ENCODE peak calls at places on chromosomes 1 and 21, in nine cellular contexts. U is GM23248, E is PC-3, O is Karpas-422, I is OCI-LY7, P is GM23338, J is hepatocyte, C is SK-N-SH, K is HCT116. Q is an unnamed sample. For H3K9me2, the result is how much of the 10 kb centered on the place peaks cover.

GRCh38 chr1:36553591-36554417 is 71.1 kb upstream of the CSF3R start:
- DNase-seq in U (peak), J (peak), K (peak), O (peak), C (peak), I (peak), E (peak), P (peak), Q (peak)

GRCh38 chr1:234848972-234849641 is 239.1 kb upstream of the IRF2BP2 start:
- DNase-seq in O (no peak), I (no peak), J (no peak), E (peak), C (no peak), U (peak), K (no peak), P (no peak), Q (no peak)

GRCh38 chr1:7679873-7680790 is 91.0 kb upstream of the VAMP3 start:
- DNase-seq in C (peak), P (peak), U (peak), K (no peak), I (no peak), O (no peak), E (no peak), J (peak), Q (no peak)

GRCh38 chr1:223695941-223696340 is 16.4 kb upstream of the CAPN2 start:
- DNase-seq in O (no peak), J (no peak), U (no peak), P (no peak), E (no peak), K (no peak), I (no peak), C (no peak), Q (no peak)

GRCh38 chr1:246577720-246578106 is 11.5 kb downstream of the CNST start:
- DNase-seq in P (no peak), C (no peak), O (no peak), E (no peak), U (no peak), J (no peak), K (no peak), I (no peak), Q (no peak)

GRCh38 chr1:22889213-22889827 is 83.3 kb downstream of the LACTBL1 start:
- DNase-seq in O (peak), P (peak), I (peak), E (peak), C (peak), U (peak), K (peak), J (peak), Q (no peak)

GRCh38 chr1:239765163-239765562 is 326.5 kb upstream of the FMN2 start:
- DNase-seq in P (peak), J (no peak), E (no peak), C (no peak), O (no peak), K (no peak), U (no peak), I (no peak), Q (no peak)

GRCh38 chr1:172638885-172639831 is 19.7 kb upstream of the FASLG start:
- DNase-seq in I (no peak), O (no peak), U (peak), K (peak), P (no peak), E (peak), J (no peak), C (peak), Q (peak)

GRCh38 chr1:44417351-44418021 is 12.4 kb downstream of the RNF220 start:
- DNase-seq in J (peak), C (peak), E (no peak), P (peak), U (peak), I (no peak), O (no peak), K (no peak), Q (no peak)

GRCh38 chr1:5992814-5993552 is 758 bp upstream of the NPHP4 start:
- DNase-seq in K (no peak), O (peak), J (no peak), U (peak), I (peak), E (peak), C (peak), P (peak), Q (no peak)

GRCh38 chr21:44455524-44456206 is 355 bp downstream of the LRRC3 start:
- DNase-seq in P (peak), I (no peak), E (peak), O (no peak), C (peak), U (peak), K (no peak), J (peak), Q (peak)

GRCh38 chr21:45109831-45110492 is 35.6 kb downstream of the ADARB1 start:
- DNase-seq in K (no peak), O (peak), I (peak), C (no peak), U (no peak), E (no peak), J (no peak), P (no peak), Q (no peak)

GRCh38 chr21:17454315-17455027 is 58.4 kb upstream of the CXADR start:
- DNase-seq in O (no peak), J (peak), C (peak), E (peak), K (peak), I (peak), P (peak), U (peak), Q (peak)

GRCh38 chr1:7108251-7108650 is 323.0 kb downstream of the CAMTA1 start:
- DNase-seq in C (no peak), I (no peak), O (no peak), J (no peak), K (no peak), P (no peak), E (no peak), U (no peak), Q (no peak)

GRCh38 chr1:167107456-167107855 is 13.6 kb downstream of the STYXL2 start:
- DNase-seq in K (no peak), C (no peak), U (peak), I (no peak), O (no peak), P (no peak), E (peak), J (no peak), Q (peak)

GRCh38 chr1:156502749-156503671 is 2.4 kb upstream of the MEF2D start:
- DNase-seq in E (peak), J (peak), K (peak), P (peak), I (peak), C (no peak), U (peak), O (peak), Q (peak)

GRCh38 chr1:230807029-230807428 is 59.8 kb downstream of the CAPN9 start:
- DNase-seq in I (no peak), K (no peak), E (no peak), J (no peak), O (no peak), U (no peak), C (no peak), P (no peak), Q (no peak)

GRCh38 chr1:100861379-100861778 is 33.3 kb downstream of the EXTL2 start:
- DNase-seq in U (peak), K (no peak), I (no peak), J (no peak), P (no peak), O (no peak), C (no peak), E (no peak), Q (no peak)

GRCh38 chr21:32346951-32347350 is 45.9 kb downstream of the URB1 start:
- DNase-seq in O (no peak), J (no peak), P (no peak), I (no peak), K (no peak), E (no peak), C (no peak), U (no peak), Q (no peak)
- H3K9me2 ChIP-seq in O (under half), J (under half), P (under half), I (under half), K (under half), E (under half), C (under half), U (under half), Q (under half)

DNA sequence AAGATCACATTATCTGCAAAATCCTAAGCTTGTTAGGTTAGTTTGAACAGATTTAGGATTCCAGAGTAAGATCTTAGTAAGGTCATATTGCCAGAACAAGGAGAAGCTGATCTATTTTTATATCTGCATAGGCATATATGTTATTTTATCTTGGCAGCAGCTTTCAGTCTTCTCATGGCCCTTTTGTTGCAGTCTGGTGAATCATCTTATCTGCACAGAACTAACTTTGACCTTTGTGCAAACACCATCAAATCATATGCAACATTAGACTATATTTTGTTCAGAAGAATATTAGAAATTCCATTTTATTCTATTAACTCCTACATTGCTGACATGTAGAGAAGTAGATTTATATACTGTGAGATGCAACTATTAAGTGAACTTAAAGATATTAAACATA is 107.3 kb downstream of the CLEC20A start:
- DNase-seq in U (peak), I (no peak), J (no peak), O (no peak), E (no peak), C (no peak), K (no peak), P (no peak), Q (no peak)
- H3K4me2 ChIP-seq in U (peak), I (no peak), J (peak), O (no peak), E (no peak), C (peak), K (no peak), P (no peak), Q (no peak)

GRCh38 chr1:65441464-65441863 is 21.0 kb downstream of the LEPR start:
- DNase-seq in I (no peak), J (no peak), O (no peak), E (no peak), P (no peak), C (no peak), K (no peak), U (no peak), Q (no peak)
- H3K9me2 ChIP-seq in I (under half), J (under half), O (under half), E (under half), P (under half), C (under half), K (under half), U (under half), Q (under half)

GRCh38 chr1:43143441-43143888 is 28.6 kb downstream of the EBNA1BP2 start:
- DNase-seq in K (peak), J (no peak), C (no peak), O (peak), E (peak), P (peak), I (peak), U (peak), Q (no peak)
- H3K4me2 ChIP-seq in K (peak), J (no peak), C (no peak), O (no peak), E (no peak), P (peak), I (no peak), U (no peak), Q (no peak)

DNA sequence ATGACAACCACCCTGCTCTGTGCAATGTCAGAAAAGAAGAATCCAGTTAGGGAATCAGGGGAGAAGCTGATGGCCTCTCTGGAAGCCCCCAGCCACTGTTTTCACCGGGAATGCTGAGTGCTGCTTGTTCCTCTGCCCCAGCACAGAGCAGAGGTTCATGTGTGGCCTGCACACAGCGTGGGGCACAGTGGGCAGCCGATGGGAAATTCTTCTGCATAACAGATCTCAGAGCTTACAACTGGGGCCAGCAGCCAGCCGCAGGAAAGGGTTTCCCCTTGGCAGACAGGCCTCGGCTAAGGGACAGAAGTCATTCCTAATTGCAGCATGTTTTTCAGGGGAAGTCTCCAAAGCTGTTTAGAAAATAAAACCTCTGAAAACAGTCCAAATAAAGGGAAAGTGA is 22.6 kb downstream of the HMGB4 start:
- DNase-seq in K (no peak), O (no peak), E (no peak), C (no peak), U (no peak), P (peak), J (no peak), I (no peak), Q (no peak)
- H3K9me2 ChIP-seq in K (under half), O (under half), E (under half), C (under half), U (under half), P (under half), J (under half), I (under half), Q (under half)

GRCh38 chr1:51621161-51621560 is 4.3 kb downstream of the OSBPL9 start:
- DNase-seq in J (no peak), P (peak), K (no peak), U (no peak), C (no peak), I (no peak), E (no peak), O (no peak), Q (peak)

GRCh38 chr1:51620470-51620869 is 3.6 kb downstream of the OSBPL9 start:
- DNase-seq in K (no peak), E (no peak), O (no peak), I (no peak), P (no peak), J (no peak), C (no peak), U (no peak), Q (no peak)

GRCh38 chr1:51622455-51622913 is 5.6 kb downstream of the OSBPL9 start:
- DNase-seq in O (peak), J (peak), C (no peak), I (no peak), E (peak), U (peak), P (peak), K (peak), Q (peak)

GRCh38 chr1:51623025-51623424 is 6.1 kb downstream of the OSBPL9 start:
- DNase-seq in J (no peak), O (no peak), I (no peak), K (no peak), U (no peak), E (no peak), C (no peak), P (no peak), Q (no peak)

DNA sequence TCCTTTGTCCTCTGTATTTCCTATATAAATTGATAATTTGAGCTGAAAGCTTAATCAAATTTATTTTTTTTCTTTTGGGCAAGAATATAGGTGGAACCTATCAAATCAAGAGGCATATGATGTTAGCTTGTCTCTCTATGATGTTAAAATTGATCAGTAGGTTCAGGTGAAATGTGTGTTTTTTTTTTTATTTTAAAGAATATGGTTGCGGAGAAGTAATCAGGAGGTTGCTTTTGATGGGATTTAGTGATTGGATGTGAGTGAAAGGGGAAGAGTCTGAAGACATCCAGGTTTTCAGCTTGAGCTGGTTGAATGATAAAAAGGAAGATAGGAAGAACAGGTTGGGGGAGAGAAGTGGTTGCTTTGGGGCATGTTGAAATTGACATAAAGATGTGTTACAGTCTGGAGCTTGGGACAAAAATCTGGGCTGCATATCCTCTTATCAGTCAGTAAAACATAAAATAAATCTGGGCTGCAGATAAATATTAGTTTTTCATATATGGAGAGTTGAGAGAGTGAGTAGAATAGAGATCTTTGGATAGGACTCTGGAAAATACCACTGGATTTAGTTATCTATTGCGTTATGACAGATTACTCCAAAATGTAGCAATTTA is 5.1 kb downstream of the OSBPL9 start:
- DNase-seq in O (no peak), P (no peak), K (no peak), C (no peak), E (no peak), I (no peak), J (no peak), U (no peak), Q (no peak)
- H3K4me2 ChIP-seq in O (no peak), P (no peak), K (peak), C (peak), E (peak), I (no peak), J (peak), U (peak), Q (peak)

GRCh38 chr1:62706985-62707745 is 19.0 kb upstream of the DOCK7 start:
- DNase-seq in K (no peak), C (no peak), P (no peak), U (no peak), E (no peak), O (no peak), J (no peak), I (no peak), Q (no peak)

GRCh38 chr1:62707746-62708123 is 19.5 kb upstream of the DOCK7 start:
- DNase-seq in K (no peak), J (no peak), O (no peak), P (no peak), C (no peak), U (no peak), E (no peak), I (no peak), Q (no peak)

GRCh38 chr1:62717483-62717882 is 29.3 kb upstream of the DOCK7 start:
- DNase-seq in C (no peak), U (no peak), E (no peak), P (no peak), K (no peak), O (no peak), J (no peak), I (no peak), Q (no peak)

GRCh38 chr1:62716397-62716796 is 28.2 kb upstream of the DOCK7 start:
- DNase-seq in I (no peak), U (peak), C (peak), J (no peak), O (no peak), P (no peak), E (no peak), K (no peak), Q (no peak)

DNA sequence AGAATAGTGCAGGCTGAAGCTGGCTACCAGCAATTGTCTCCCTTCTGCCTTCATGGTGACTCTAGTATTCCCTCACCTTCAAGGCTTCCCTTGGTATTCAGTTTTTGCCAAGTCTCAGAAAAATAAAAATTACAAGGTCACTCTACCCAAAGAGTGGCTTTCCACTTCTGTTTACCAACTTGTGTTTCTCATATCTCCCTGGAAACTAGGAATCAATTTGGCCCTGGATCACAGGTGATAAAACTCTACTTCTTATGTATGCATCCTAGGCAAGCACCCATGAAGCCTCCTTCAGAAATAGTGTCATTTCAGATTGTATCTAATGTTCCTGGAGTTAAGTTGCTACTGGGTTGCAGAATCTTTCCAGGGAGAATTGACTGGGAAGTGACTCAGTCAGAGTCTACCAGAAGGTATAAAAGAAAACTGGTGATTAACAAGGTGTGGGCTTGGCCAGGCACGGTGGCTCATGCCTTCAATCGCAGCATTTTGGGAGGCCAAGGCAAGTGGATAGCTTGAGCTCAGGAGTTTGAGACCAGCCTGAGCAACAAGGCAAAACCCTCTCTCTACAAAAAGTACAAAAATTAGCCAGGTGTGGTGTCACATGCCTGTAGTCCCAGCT is 24.5 kb upstream of the DOCK7 start:
- DNase-seq in U (peak), I (no peak), O (no peak), K (no peak), C (no peak), J (no peak), P (no peak), E (peak), Q (no peak)
- H3K9me2 ChIP-seq in U (under half), I (under half), O (under half), K (under half), C (under half), J (under half), P (under half), E (under half), Q (under half)

DNA sequence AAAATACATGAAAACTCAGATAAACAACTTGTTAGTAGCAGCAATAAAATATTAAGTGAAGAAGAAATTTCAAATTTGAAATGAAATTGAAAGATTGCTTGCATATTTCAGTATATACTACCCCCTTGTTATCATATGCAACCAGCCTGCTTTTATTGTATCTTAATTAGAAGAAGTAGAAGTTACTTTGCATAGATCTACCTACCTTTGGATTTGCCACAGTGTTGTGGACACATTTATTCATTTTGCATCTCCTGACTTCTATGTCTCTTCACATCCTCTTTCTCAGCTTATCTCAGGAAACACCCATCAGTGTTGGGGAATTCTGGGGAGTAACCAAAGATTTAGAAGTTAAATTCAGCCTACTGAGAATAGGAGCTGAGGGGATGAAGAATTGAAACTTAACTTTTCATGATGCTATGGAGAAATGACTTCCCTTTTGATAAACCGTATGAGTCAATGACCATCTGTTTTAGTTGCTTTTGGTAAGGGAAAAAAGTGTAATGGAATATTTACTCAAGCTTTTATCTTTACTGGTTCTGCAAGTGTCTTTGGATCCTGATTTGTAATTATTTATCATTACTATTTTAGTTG is 96.9 kb downstream of the RGL1 start:
- DNase-seq in O (no peak), E (no peak), I (no peak), K (no peak), P (no peak), J (no peak), C (no peak), U (no peak), Q (no peak)
- H3K4me2 ChIP-seq in O (no peak), E (no peak), I (no peak), K (no peak), P (no peak), J (no peak), C (no peak), U (no peak), Q (no peak)

Q was measured in PC-9.